ENCODE peak calls at places on chromosome 19, in six cellular contexts. O, X, G, P, B and K are unnamed samples.

GRCh38 chr19:5247957-5248705 is 92.5 kb downstream of the PTPRS start:
- DNase-seq in O (no peak), B (no peak), P (no peak), G (no peak), X (no peak), K (no peak)

GRCh38 chr19:45790942-45791341 is 1.7 kb downstream of the DMWD start:
- DNase-seq in O (no peak), B (no peak), P (no peak), X (no peak), G (no peak), K (no peak)

GRCh38 chr19:10478476-10478875 is 24.7 kb downstream of the KEAP1 start:
- DNase-seq in B (no peak), O (no peak), G (no peak), P (peak), X (no peak), K (no peak)

GRCh38 chr19:40217921-40218890 is at the start of gene TTC9B:
- DNase-seq in P (no peak), X (no peak), G (no peak), B (no peak), O (no peak), K (no peak)

GRCh38 chr19:23393121-23393520 is 2.1 kb downstream of the ZNF91 start:
- DNase-seq in X (peak), P (no peak), G (no peak), B (no peak), O (peak), K (no peak)

GRCh38 chr19:3788991-3789778 is 3.0 kb upstream of the MATK start:
- DNase-seq in G (no peak), X (no peak), O (no peak), P (no peak), B (no peak), K (no peak)

GRCh38 chr19:18488403-18488723 is 33.5 kb downstream of the ELL start:
- DNase-seq in X (no peak), G (no peak), B (no peak), O (peak), P (peak), K (no peak)

GRCh38 chr19:36916991-36917390 is 859 bp downstream of the ZNF568 start:
- DNase-seq in G (peak), X (peak), O (no peak), B (no peak), P (peak), K (peak)

GRCh38 chr19:1027953-1028902 is 1.8 kb downstream of the CNN2 start:
- DNase-seq in X (peak), B (peak), P (peak), O (peak), G (no peak), K (peak)

GRCh38 chr19:45352471-45352870 is 11.9 kb downstream of the KLC3 start:
- DNase-seq in X (no peak), B (no peak), O (no peak), G (no peak), P (no peak), K (no peak)

GRCh38 chr19:5318306-5318705 is 22.3 kb downstream of the PTPRS start:
- DNase-seq in P (no peak), X (no peak), G (no peak), B (no peak), O (no peak), K (no peak)

GRCh38 chr19:51467864-51468544 is 9.8 kb upstream of the SIGLEC8 start:
- DNase-seq in B (no peak), G (no peak), O (no peak), X (no peak), P (no peak), K (no peak)

GRCh38 chr19:47247308-47247990 is 8.9 kb upstream of the CCDC9 start:
- DNase-seq in P (peak), G (no peak), O (peak), B (peak), X (peak), K (peak)

GRCh38 chr19:1516395-1516753 is 3.6 kb upstream of the ADAMTSL5 start:
- DNase-seq in G (no peak), P (no peak), X (no peak), B (no peak), O (no peak), K (no peak)

GRCh38 chr19:17576758-17577532 is 21.5 kb downstream of the COLGALT1 start:
- DNase-seq in O (no peak), B (no peak), G (no peak), P (peak), X (peak), K (no peak)

GRCh38 chr19:8526345-8527062 is 12.5 kb upstream of the ZNF414 start:
- DNase-seq in X (peak), P (peak), G (no peak), B (peak), O (peak), K (peak)

GRCh38 chr19:16623066-16623465 is 4.9 kb downstream of the MED26 start:
- DNase-seq in G (no peak), B (no peak), P (no peak), X (no peak), O (no peak), K (no peak)

GRCh38 chr19:54309811-54310210 is 3.2 kb downstream of the LILRA5 start:
- DNase-seq in P (no peak), G (no peak), B (no peak), O (no peak), X (no peak), K (no peak)

GRCh38 chr19:15328312-15328711 is 4.0 kb downstream of the BRD4 start:
- DNase-seq in G (no peak), X (no peak), O (no peak), B (no peak), P (no peak), K (no peak)